ENCODE peak calls at places on chromosome 3, in eight cellular contexts. Z, O, J, D, N, G, V and K are unnamed samples.

GRCh38 chr3:102124301-102125158 is 275.2 kb downstream of the NFKBIZ start:
- DNase-seq in Z (no peak), O (no peak), J (no peak), D (no peak), N (no peak), G (no peak), V (no peak), K (no peak)

GRCh38 chr3:164524201-164524600 is 554.1 kb downstream of the SI start:
- DNase-seq in Z (no peak), O (no peak), J (no peak), D (peak; percentile 69), N (no peak), G (no peak), V (no peak), K (no peak)

GRCh38 chr3:19199131-19199530 is 50.8 kb downstream of the KCNH8 start:
- DNase-seq in Z (no peak), O (no peak), J (no peak), D (no peak), N (no peak), G (no peak), V (no peak), K (no peak)

GRCh38 chr3:8506611-8507061 is 5.0 kb downstream of the LMCD1 start:
- DNase-seq in Z (no peak), O (peak; percentile 60), J (no peak), D (no peak), N (no peak), G (no peak), V (no peak), K (no peak)

GRCh38 chr3:138578141-138578540 is 15.9 kb downstream of the CEP70 start:
- DNase-seq in Z (no peak), O (no peak), J (no peak), D (no peak), N (no peak), G (peak; percentile 63), V (no peak), K (no peak)

GRCh38 chr3:53155763-53156162 is 5.2 kb upstream of the PRKCD start:
- DNase-seq in Z (no peak), O (no peak), J (no peak), D (no peak), N (no peak), G (no peak), V (no peak), K (no peak)

GRCh38 chr3:141306922-141307321 is 61.4 kb upstream of the ZBTB38 start:
- DNase-seq in Z (no peak), O (no peak), J (no peak), D (no peak), N (no peak), G (no peak), V (no peak), K (no peak)

GRCh38 chr3:42024578-42025387 is 62.9 kb upstream of the ULK4 start:
- DNase-seq in Z (peak; percentile 26), O (peak; percentile 81), J (no peak), D (no peak), N (no peak), G (peak; percentile 70), V (peak; percentile 30), K (no peak)

GRCh38 chr3:142888099-142888483 is 792 bp downstream of the PCOLCE2 start:
- DNase-seq in Z (no peak), O (peak; percentile 3), J (peak; percentile 90), D (no peak), N (no peak), G (peak; percentile 64), V (peak; percentile 57), K (peak; percentile 69)

GRCh38 chr3:76495216-76495615 is 544.7 kb upstream of the ROBO2 start:
- DNase-seq in Z (no peak), O (no peak), J (no peak), D (no peak), N (no peak), G (no peak), V (no peak), K (no peak)

GRCh38 chr3:140456974-140457373 is 220.9 kb upstream of the TRIM42 start:
- DNase-seq in Z (no peak), O (no peak), J (no peak), D (no peak), N (no peak), G (peak; percentile 2), V (no peak), K (no peak)

GRCh38 chr3:107315136-107315535 is 62.1 kb upstream of the CCDC54 start:
- DNase-seq in Z (no peak), O (no peak), J (no peak), D (no peak), N (no peak), G (no peak), V (no peak), K (no peak)

GRCh38 chr3:58577269-58577821 is at the start of gene FAM107A:
- DNase-seq in Z (peak; percentile 58), O (peak; percentile 83), J (peak; percentile 30), D (no peak), N (no peak), G (no peak), V (no peak), K (no peak)

GRCh38 chr3:14477311-14477935 is 62.7 kb downstream of the GRIP2 start:
- DNase-seq in Z (no peak), O (no peak), J (no peak), D (no peak), N (no peak), G (no peak), V (no peak), K (no peak)

GRCh38 chr3:49469037-49469875 is 811 bp upstream of the DAG1 start:
- DNase-seq in Z (peak; percentile 78), O (peak; percentile 29), J (peak; percentile 68), D (peak; percentile 52), N (no peak), G (no peak), V (peak; percentile 66), K (no peak)

GRCh38 chr3:124281453-124282316 is 289.8 kb upstream of the ROPN1 start:
- DNase-seq in Z (peak; percentile 23), O (peak; percentile 54), J (peak; percentile 41), D (peak; percentile 10), N (no peak), G (peak; percentile 32), V (peak; percentile 47), K (no peak)
- TF ChIP-seq MAX in Z (no peak), O (no peak), J (no peak), D (no peak), N (no peak), G (no peak), V (no peak), K (no peak)

GRCh38 chr3:1195922-1196321 is 103.1 kb downstream of the CNTN6 start:
- DNase-seq in Z (no peak), O (no peak), J (no peak), D (no peak), N (no peak), G (no peak), V (no peak), K (no peak)

GRCh38 chr3:1191061-1191460 is 98.2 kb downstream of the CNTN6 start:
- DNase-seq in Z (no peak), O (no peak), J (no peak), D (no peak), N (no peak), G (no peak), V (no peak), K (no peak)

GRCh38 chr3:1196997-1197396 is 104.2 kb downstream of the CNTN6 start:
- DNase-seq in Z (no peak), O (no peak), J (no peak), D (no peak), N (no peak), G (no peak), V (no peak), K (no peak)
- TF ChIP-seq MAX in Z (no peak), O (no peak), J (no peak), D (no peak), N (no peak), G (no peak), V (no peak), K (no peak)

DNA sequence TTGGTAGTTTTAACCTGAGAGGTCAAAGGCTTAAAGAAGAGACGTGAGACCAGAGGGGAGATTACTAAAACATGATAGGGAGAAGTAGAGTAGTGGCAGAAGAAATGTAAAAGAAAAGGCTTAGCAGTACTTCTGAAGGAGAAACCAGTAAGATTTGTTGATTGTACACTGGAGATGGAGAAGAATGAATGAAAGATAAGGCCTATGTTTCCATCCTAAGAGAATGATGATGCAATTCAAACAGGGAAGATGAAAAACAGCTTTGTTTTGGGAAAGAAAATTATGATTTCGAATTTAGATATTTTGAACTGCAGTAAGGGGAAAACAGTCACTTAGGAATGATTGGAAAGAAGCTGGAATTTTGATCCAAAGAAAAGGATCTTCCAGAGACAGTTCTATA is 97.4 kb upstream of the PLXND1 start:
- DNase-seq in Z (no peak), O (no peak), J (no peak), D (no peak), N (no peak), G (no peak), V (no peak), K (no peak)
- TF ChIP-seq MAX in Z (no peak), O (no peak), J (no peak), D (no peak), N (no peak), G (no peak), V (no peak), K (no peak)

GRCh38 chr3:177284383-177284881 is 87.2 kb upstream of the TBL1XR1 start:
- DNase-seq in Z (peak; percentile 67), O (no peak), J (peak; percentile 86), D (peak; percentile 35), N (no peak), G (peak; percentile 92), V (no peak), K (peak; percentile 71)
- TF ChIP-seq MAX in Z (no peak), O (no peak), J (no peak), D (no peak), N (no peak), G (peak; percentile 85), V (no peak), K (peak; percentile 75)